ENCODE peak calls at places on chromosome 7, in nine cellular contexts. I is EL; A is RCC 7860; R is HFF-Myc; Y is M059J; D is naive thymus-derived CD4-positive, alpha-beta T cell; G is endothelial cell of umbilical vein; J is HEK293T; X is EH. C is an unnamed sample.
A peak's percentile ranks its signal among the peaks of the same experiment; 100 is the strongest.

GRCh38 chr7:33428415-33428814 is 299.1 kb downstream of the BBS9 start:
- DNase-seq in X (peak; percentile 7), D (no peak), R (no peak), I (no peak), G (no peak), Y (no peak), J (no peak), A (no peak), C (no peak)

GRCh38 chr7:156582591-156583123 is 57.9 kb upstream of the RNF32 start:
- DNase-seq in G (no peak), X (no peak), R (no peak), Y (peak; percentile 5), A (peak; percentile 2), D (no peak), J (no peak), I (no peak), C (no peak)

GRCh38 chr7:137925091-137925490 is 76.8 kb downstream of the CREB3L2 start:
- DNase-seq in Y (no peak), I (no peak), X (no peak), G (no peak), J (no peak), R (no peak), D (no peak), A (no peak), C (no peak)

GRCh38 chr7:137753067-137753466 is 93.7 kb downstream of the DGKI start:
- DNase-seq in J (no peak), X (no peak), G (no peak), R (no peak), D (no peak), A (no peak), Y (no peak), I (no peak), C (no peak)

GRCh38 chr7:84204655-84205054 is 10.1 kb upstream of the SEMA3A start:
- DNase-seq in A (no peak), R (peak; percentile 56), D (no peak), Y (no peak), I (peak; percentile 47), G (no peak), J (no peak), X (peak; percentile 53), C (no peak)

GRCh38 chr7:155377071-155377836 is 79.6 kb downstream of the INSIG1 start:
- DNase-seq in G (no peak), R (no peak), I (no peak), A (no peak), X (no peak), Y (no peak), J (no peak), D (no peak), C (no peak)

GRCh38 chr7:141701489-141702046 is 398 bp downstream of the DENND11 start:
- DNase-seq in X (peak; percentile 50), G (peak; percentile 43), Y (peak; percentile 59), J (peak; percentile 76), R (no peak), D (peak; percentile 50), I (peak; percentile 35), A (peak; percentile 27), C (peak; percentile 28)

GRCh38 chr7:30694218-30694745 is 12.0 kb upstream of the CRHR2 start:
- DNase-seq in J (no peak), A (no peak), Y (no peak), D (no peak), X (no peak), I (no peak), G (no peak), R (no peak), C (peak; percentile 39)

GRCh38 chr7:9507281-9507680 is 1073.9 kb downstream of the NXPH1 start:
- DNase-seq in G (no peak), J (no peak), I (no peak), Y (no peak), A (no peak), D (no peak), X (no peak), R (no peak), C (no peak)

GRCh38 chr7:82335927-82336326 is 107.7 kb downstream of the CACNA2D1 start:
- DNase-seq in Y (peak; percentile 24), J (peak; percentile 11), A (no peak), D (no peak), R (peak; percentile 91), X (peak; percentile 19), I (peak; percentile 36), G (no peak), C (no peak)

GRCh38 chr7:116500071-116500853 is 724 bp downstream of the CAV2 start:
- DNase-seq in X (peak; percentile 71), J (peak; percentile 9), I (peak; percentile 54), G (peak; percentile 78), Y (peak; percentile 89), D (no peak), A (peak; percentile 93), R (no peak), C (peak; percentile 59)

GRCh38 chr7:155470186-155470487 is 12.2 kb downstream of the EN2 start:
- DNase-seq in X (no peak), Y (no peak), J (no peak), A (no peak), I (no peak), D (no peak), G (no peak), R (no peak), C (no peak)

GRCh38 chr7:103996639-103997038 is 7.2 kb upstream of the RELN start:
- DNase-seq in A (no peak), R (no peak), Y (no peak), J (no peak), I (no peak), D (no peak), G (no peak), X (no peak), C (no peak)

GRCh38 chr7:10637991-10638390 is 335.7 kb upstream of the PHF14 start:
- DNase-seq in G (no peak), X (no peak), A (no peak), D (no peak), Y (no peak), R (no peak), J (no peak), I (no peak), C (no peak)

GRCh38 chr7:88758355-88759215 is 915 bp upstream of the ZNF804B start:
- DNase-seq in A (no peak), Y (no peak), I (no peak), R (no peak), G (peak; percentile 34), D (no peak), J (peak; percentile 46), X (peak; percentile 1), C (no peak)

GRCh38 chr7:49001610-49002033 is 77.3 kb downstream of the CDC14C start:
- DNase-seq in G (no peak), A (peak; percentile 40), Y (peak; percentile 20), D (no peak), R (no peak), I (no peak), X (no peak), J (peak; percentile 13), C (no peak)

GRCh38 chr7:17989546-17989945 is 38.1 kb downstream of the PRPS1L1 start:
- DNase-seq in I (peak; percentile 36), J (no peak), A (no peak), G (peak; percentile 51), D (no peak), R (peak; percentile 38), X (peak; percentile 42), Y (peak; percentile 68), C (no peak)

GRCh38 chr7:26284995-26285632 is 6.5 kb upstream of the SNX10 start:
- DNase-seq in J (peak; percentile 25), A (no peak), D (no peak), G (no peak), X (peak; percentile 15), I (no peak), Y (peak; percentile 42), R (no peak), C (no peak)

GRCh38 chr7:5695037-5695708 is 86.3 kb downstream of the RNF216 start:
- DNase-seq in G (no peak), I (peak; percentile 92), R (peak; percentile 70), D (peak; percentile 38), Y (peak; percentile 97), X (peak; percentile 99), J (no peak), A (peak; percentile 97), C (no peak)

GRCh38 chr7:42478717-42479116 is 241.7 kb upstream of the GLI3 start:
- DNase-seq in X (no peak), I (no peak), D (no peak), G (no peak), Y (no peak), A (no peak), R (no peak), J (no peak), C (no peak)

GRCh38 chr7:45978010-45978681 is 57.1 kb upstream of the IGFBP3 start:
- DNase-seq in D (no peak), I (peak; percentile 96), X (peak; percentile 99), G (peak; percentile 71), A (peak; percentile 100), J (no peak), R (peak; percentile 83), Y (peak; percentile 100), C (no peak)

GRCh38 chr7:3399858-3400257 is 98.8 kb downstream of the SDK1 start:
- DNase-seq in Y (peak; percentile 28), D (no peak), J (no peak), I (no peak), R (no peak), G (peak; percentile 6), X (no peak), A (no peak), C (no peak)

GRCh38 chr7:20749896-20750295 is 36.8 kb downstream of the SP8 start:
- DNase-seq in A (no peak), G (no peak), Y (no peak), X (no peak), D (no peak), R (no peak), J (no peak), I (no peak), C (no peak)

GRCh38 chr7:90726623-90727022 is 130.5 kb downstream of the CDK14 start:
- DNase-seq in I (no peak), Y (peak; percentile 34), A (no peak), G (no peak), X (peak; percentile 27), R (no peak), D (no peak), J (peak; percentile 32), C (no peak)

GRCh38 chr7:52269669-52270068 is 765.8 kb upstream of the POM121L12 start:
- DNase-seq in D (no peak), I (no peak), J (no peak), Y (no peak), A (no peak), R (no peak), G (peak; percentile 76), X (no peak), C (no peak)

GRCh38 chr7:70695804-70696104 is 436.2 kb upstream of the GALNT17 start:
- DNase-seq in R (no peak), I (peak; percentile 18), X (peak; percentile 23), Y (peak; percentile 36), G (no peak), D (no peak), J (no peak), A (no peak), C (no peak)

GRCh38 chr7:152860302-152860701 is 100.8 kb downstream of the ACTR3B start:
- DNase-seq in D (no peak), I (no peak), A (no peak), Y (no peak), X (no peak), J (no peak), G (no peak), R (no peak), C (no peak)

GRCh38 chr7:125098377-125098970 is 168.8 kb upstream of the POT1 start:
- DNase-seq in G (no peak), R (no peak), Y (no peak), X (no peak), A (no peak), J (no peak), D (no peak), I (no peak), C (no peak)

GRCh38 chr7:7434379-7434778 is 101.3 kb downstream of the COL28A1 start:
- DNase-seq in X (no peak), G (no peak), D (no peak), A (no peak), Y (no peak), R (no peak), J (no peak), I (no peak), C (no peak)

GRCh38 chr7:127938588-127938987 is 92.6 kb downstream of the LRRC4 start:
- DNase-seq in R (no peak), I (peak; percentile 86), A (peak; percentile 48), G (no peak), J (no peak), Y (peak; percentile 80), X (peak; percentile 91), D (no peak), C (no peak)

GRCh38 chr7:73560035-73560835 is 2.7 kb upstream of the BCL7B start:
- DNase-seq in J (no peak), Y (peak; percentile 85), D (no peak), A (peak; percentile 81), I (peak; percentile 80), R (peak; percentile 83), X (peak; percentile 88), G (no peak), C (no peak)

C was measured in psoas muscle.